ENCODE peak calls at places on chromosomes 11 and 22, in six cellular contexts. S is brain microvascular endothelial cell, V is lung, A is cardiac muscle cell, U is heart right ventricle, R is lower lobe of right lung. K is an unnamed sample.
A peak's percentile ranks its signal among the peaks of the same experiment; 100 is the strongest.

GRCh38 chr22:29251981-29252978 is 15.5 kb downstream of the RHBDD3 start:
- DNase-seq in S (no peak), V (no peak), A (no peak), U (no peak), R (no peak), K (no peak)

GRCh38 chr11:131637469-131638175 is 267.2 kb downstream of the NTM start:
- DNase-seq in S (no peak), V (no peak), A (no peak), U (no peak), R (no peak), K (no peak)

GRCh38 chr11:21115999-21116398 is 446.6 kb downstream of the NELL1 start:
- DNase-seq in S (no peak), V (no peak), A (no peak), U (no peak), R (no peak), K (no peak)

GRCh38 chr11:22920939-22921565 is 60.8 kb upstream of the CCDC179 start:
- DNase-seq in S (peak; percentile 70), V (no peak), A (peak; percentile 60), U (no peak), R (no peak), K (peak; percentile 55)

GRCh38 chr11:9160166-9160565 is 68.8 kb upstream of the SCUBE2 start:
- DNase-seq in S (no peak), V (no peak), A (no peak), U (no peak), R (no peak), K (peak; percentile 35)

GRCh38 chr11:133096981-133097380 is 435.3 kb downstream of the OPCML start:
- DNase-seq in S (no peak), V (no peak), A (no peak), U (no peak), R (no peak), K (no peak)

GRCh38 chr11:111870113-111870512 is 1.3 kb downstream of the ALG9 start:
- DNase-seq in S (no peak), V (no peak), A (no peak), U (no peak), R (no peak), K (peak; percentile 48)

GRCh38 chr11:15223318-15223717 is 108.6 kb downstream of the INSC start:
- DNase-seq in S (no peak), V (no peak), A (no peak), U (no peak), R (no peak), K (peak; percentile 68)

GRCh38 chr11:13016415-13016814 is 7.3 kb downstream of the RASSF10 start:
- DNase-seq in S (no peak), V (no peak), A (no peak), U (no peak), R (no peak), K (peak; percentile 64)

GRCh38 chr11:10857604-10858504 is at the start of gene ZBED5:
- DNase-seq in S (peak; percentile 96), V (peak; percentile 96), A (peak; percentile 97), U (peak; percentile 97), R (peak; percentile 97), K (peak; percentile 91)

GRCh38 chr22:36330655-36331305 is 57.0 kb downstream of the MYH9 start:
- DNase-seq in S (peak; percentile 67), V (peak; percentile 55), A (no peak), U (peak; percentile 64), R (no peak), K (no peak)

GRCh38 chr11:68330700-68331337 is 18.4 kb downstream of the LRP5 start:
- DNase-seq in S (no peak), V (no peak), A (no peak), U (no peak), R (no peak), K (no peak)

GRCh38 chr11:128757886-128758612 is 64.2 kb downstream of the FLI1 start:
- DNase-seq in S (no peak), V (no peak), A (no peak), U (no peak), R (no peak), K (no peak)

GRCh38 chr22:39132281-39132680 is 20.2 kb downstream of the CBX7 start:
- DNase-seq in S (no peak), V (no peak), A (no peak), U (no peak), R (no peak), K (no peak)

GRCh38 chr11:15675683-15676082 is 561.0 kb downstream of the INSC start:
- DNase-seq in S (no peak), V (no peak), A (no peak), U (no peak), R (no peak), K (no peak)

GRCh38 chr11:27085605-27086004 is 45.0 kb downstream of the BBOX1 start:
- DNase-seq in S (no peak), V (no peak), A (no peak), U (no peak), R (no peak), K (no peak)

GRCh38 chr11:34643846-34644245 is 23.0 kb downstream of the EHF start:
- DNase-seq in S (no peak), V (no peak), A (no peak), U (no peak), R (no peak), K (no peak)

GRCh38 chr22:19854778-19855503 is at the start of the genes GNB1L and RTL10:
- DNase-seq in S (peak; percentile 93), V (peak; percentile 96), A (peak; percentile 99), U (peak; percentile 99), R (peak; percentile 99), K (peak; percentile 91)

GRCh38 chr11:78213526-78214330 is 25.0 kb downstream of the USP35 start:
- DNase-seq in S (no peak), V (no peak), A (no peak), U (no peak), R (no peak), K (no peak)

GRCh38 chr11:33893711-33894401 is 2.0 kb upstream of the LMO2 start:
- DNase-seq in S (peak; percentile 21), V (no peak), A (no peak), U (no peak), R (no peak), K (no peak)

GRCh38 chr22:43126506-43127165 is 16.1 kb downstream of the BIK start:
- DNase-seq in S (peak; percentile 79), V (no peak), A (no peak), U (no peak), R (no peak), K (peak; percentile 86)

GRCh38 chr22:30605449-30606110 is 1.4 kb upstream of the TCN2 start:
- DNase-seq in S (peak; percentile 26), V (peak; percentile 63), A (peak; percentile 44), U (peak; percentile 47), R (peak; percentile 70), K (peak; percentile 36)

GRCh38 chr11:96086111-96086510 is 162.2 kb upstream of the MTMR2 start:
- DNase-seq in S (no peak), V (no peak), A (no peak), U (no peak), R (no peak), K (no peak)

GRCh38 chr11:122209619-122210377 is 93.8 kb upstream of the BLID start:
- DNase-seq in S (peak; percentile 94), V (peak; percentile 59), A (no peak), U (no peak), R (no peak), K (peak; percentile 18)

GRCh38 chr22:42289671-42290269 is 19.3 kb upstream of the TCF20 start:
- DNase-seq in S (no peak), V (no peak), A (no peak), U (no peak), R (no peak), K (no peak)

GRCh38 chr22:25680949-25681348 is 61.0 kb upstream of the MYO18B start:
- DNase-seq in S (no peak), V (no peak), A (no peak), U (no peak), R (no peak), K (no peak)

GRCh38 chr22:36052505-36052941 is 23.9 kb upstream of the RBFOX2 start:
- DNase-seq in S (peak; percentile 65), V (no peak), A (no peak), U (no peak), R (no peak), K (peak; percentile 96)

GRCh38 chr11:69510471-69511357 is 29.3 kb downstream of the LINC01488 start:
- DNase-seq in S (peak; percentile 44), V (no peak), A (no peak), U (no peak), R (peak; percentile 33), K (peak; percentile 62)

GRCh38 chr22:21051836-21052400 is 6.2 kb downstream of the LRRC74B start:
- DNase-seq in S (no peak), V (no peak), A (no peak), U (no peak), R (no peak), K (no peak)

GRCh38 chr22:27489265-27489675 is 312.3 kb downstream of the MN1 start:
- DNase-seq in S (peak; percentile 69), V (no peak), A (no peak), U (no peak), R (no peak), K (peak; percentile 50)

GRCh38 chr11:33734441-33735165 is 1.6 kb downstream of the CD59 start:
- DNase-seq in S (peak; percentile 30), V (peak; percentile 65), A (no peak), U (no peak), R (peak; percentile 69), K (peak; percentile 59)

DNA sequence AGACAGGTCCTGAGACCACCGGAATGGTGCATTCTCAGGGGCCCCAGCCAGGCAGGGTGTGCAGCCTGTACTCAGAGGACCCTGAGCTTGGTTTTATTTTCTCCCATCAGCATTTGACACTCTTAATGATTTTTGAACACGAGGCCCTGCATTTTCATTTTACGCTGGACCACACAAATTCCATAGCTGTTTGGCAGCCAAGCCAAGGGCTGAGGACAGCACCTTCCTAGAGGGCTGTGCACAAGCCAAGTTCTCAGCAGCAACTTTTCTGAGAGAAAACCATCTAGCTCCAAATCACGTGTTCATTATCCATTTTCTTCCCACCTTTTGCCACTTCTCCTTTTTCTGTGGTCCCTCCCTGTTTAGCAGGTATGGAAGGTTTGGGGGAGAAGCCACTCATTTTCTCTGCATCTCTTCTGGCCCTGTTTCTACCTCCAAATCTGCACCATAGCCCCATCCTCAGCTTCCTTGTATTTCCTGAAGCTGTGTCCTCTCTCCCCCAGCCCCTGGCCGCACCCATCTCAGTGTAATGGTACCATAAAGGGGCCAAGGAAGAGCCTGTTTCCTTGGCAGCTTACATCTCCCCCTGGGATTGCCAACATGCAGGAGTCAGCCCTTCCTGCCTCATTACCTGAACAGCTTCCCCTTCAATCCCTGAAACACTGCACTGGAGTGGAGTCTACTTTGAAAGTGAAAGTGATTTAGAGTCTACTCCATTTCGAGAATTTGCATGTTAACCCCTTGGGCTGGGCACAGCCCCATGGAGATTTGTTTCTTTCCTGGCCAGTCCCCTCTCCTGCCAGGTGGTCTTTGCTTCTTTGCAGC is 60.3 kb downstream of the TRAF6 start:
- DNase-seq in S (no peak), V (no peak), A (no peak), U (no peak), R (no peak), K (no peak)
- H3K4me3 ChIP-seq in S (no peak overlapping the region), V (no peak overlapping the region), A (no peak overlapping the region), U (peak overlapping the region; percentile 36), R (peak overlapping the region; percentile 23), K (no peak overlapping the region)

GRCh38 chr11:36583667-36584066 is 10.6 kb upstream of the IFTAP start:
- DNase-seq in S (no peak), V (no peak), A (no peak), U (no peak), R (no peak), K (no peak)
- TF ChIP-seq CTCF in S (no peak), V (no peak), A (no peak), U (no peak), R (no peak), K (no peak)

GRCh38 chr11:43558556-43559127 is 121.9 kb upstream of the HSD17B12 start:
- DNase-seq in S (no peak), V (no peak), A (no peak), U (no peak), R (no peak), K (no peak)
- H3K4me3 ChIP-seq in S (no peak overlapping the region), V (no peak overlapping the region), A (peak overlapping the region; percentile 33), U (no peak overlapping the region), R (no peak overlapping the region), K (no peak overlapping the region)

GRCh38 chr11:82315093-82315492 is 418.6 kb downstream of the FAM181B start:
- DNase-seq in S (no peak), V (no peak), A (peak; percentile 70), U (no peak), R (no peak), K (peak; percentile 27)
- TF ChIP-seq CTCF in S (no peak), V (no peak), A (no peak), U (peak; percentile 28), R (peak; percentile 40), K (peak; percentile 53)

K was measured in bronchial epithelial cell.